ENCODE peak calls at places on chromosomes 11 and 22, in seven cellular contexts. N, T, P, G, J, O and K are unnamed samples.

GRCh38 chr11:68349461-68350249 is 37.3 kb downstream of the LRP5 start:
- DNase-seq in N (no peak), T (no peak), P (no peak), G (no peak), J (no peak), O (no peak), K (no peak)

GRCh38 chr22:39664485-39665200 is 94.1 kb downstream of the CACNA1I start:
- DNase-seq in N (peak; percentile 94), T (peak; percentile 62), P (no peak), G (peak; percentile 88), J (peak; percentile 90), O (no peak), K (no peak)

GRCh38 chr22:50576070-50576469 is 2.2 kb downstream of the CPT1B start:
- DNase-seq in N (peak; percentile 55), T (no peak), P (peak; percentile 44), G (peak; percentile 76), J (no peak), O (peak; percentile 32), K (peak; percentile 90)

GRCh38 chr22:47207387-47207786 is 444.9 kb downstream of the TBC1D22A start:
- DNase-seq in N (no peak), T (no peak), P (no peak), G (no peak), J (no peak), O (no peak), K (no peak)

GRCh38 chr11:64970731-64971151 is 1.2 kb downstream of the MAJIN start:
- DNase-seq in N (no peak), T (no peak), P (no peak), G (no peak), J (no peak), O (no peak), K (no peak)

GRCh38 chr11:61541568-61541967 is 33.0 kb downstream of the LRRC10B start:
- DNase-seq in N (peak; percentile 91), T (peak; percentile 26), P (peak; percentile 52), G (peak; percentile 87), J (no peak), O (no peak), K (no peak)

GRCh38 chr11:116396332-116396731 is 376.5 kb downstream of the BUD13 start:
- DNase-seq in N (no peak), T (no peak), P (no peak), G (no peak), J (no peak), O (no peak), K (no peak)

GRCh38 chr11:76270387-76270786 is 64.1 kb upstream of the WNT11 start:
- DNase-seq in N (no peak), T (no peak), P (no peak), G (no peak), J (no peak), O (peak; percentile 42), K (no peak)

GRCh38 chr11:38766796-38767195 is 2168.8 kb upstream of the RAG2 start:
- DNase-seq in N (no peak), T (no peak), P (no peak), G (no peak), J (no peak), O (no peak), K (no peak)

GRCh38 chr11:27716850-27717249 is 16.6 kb upstream of the BDNF start:
- DNase-seq in N (no peak), T (no peak), P (peak; percentile 71), G (peak; percentile 58), J (no peak), O (peak; percentile 69), K (no peak)

GRCh38 chr11:123567466-123567865 is 87.0 kb downstream of the SCN3B start:
- DNase-seq in N (no peak), T (no peak), P (no peak), G (no peak), J (no peak), O (no peak), K (no peak)

GRCh38 chr11:102830328-102830727 is 13.1 kb downstream of the MMP3 start:
- DNase-seq in N (no peak), T (no peak), P (peak; percentile 29), G (no peak), J (no peak), O (no peak), K (no peak)

GRCh38 chr11:37259734-37260133 is 661.7 kb upstream of the RAG2 start:
- DNase-seq in N (no peak), T (no peak), P (no peak), G (no peak), J (no peak), O (no peak), K (no peak)

GRCh38 chr22:17903564-17904295 is 120.6 kb downstream of the MICAL3 start:
- DNase-seq in N (no peak), T (peak; percentile 69), P (no peak), G (no peak), J (peak; percentile 54), O (no peak), K (no peak)

GRCh38 chr11:44728491-44728910 is 1.7 kb downstream of the TSPAN18 start:
- DNase-seq in N (peak; percentile 53), T (peak; percentile 57), P (no peak), G (peak; percentile 76), J (peak; percentile 61), O (no peak), K (no peak)

GRCh38 chr11:44728085-44728410 is 1.3 kb downstream of the TSPAN18 start:
- DNase-seq in N (no peak), T (no peak), P (no peak), G (no peak), J (no peak), O (no peak), K (no peak)

GRCh38 chr11:44726278-44727113 is at the start of gene TSPAN18:
- DNase-seq in N (peak; percentile 85), T (peak; percentile 72), P (no peak), G (peak; percentile 94), J (peak; percentile 83), O (no peak), K (no peak)

GRCh38 chr11:44727114-44727372 is 281 bp downstream of the TSPAN18 start:
- DNase-seq in N (no peak), T (no peak), P (no peak), G (peak; percentile 13), J (peak; percentile 58), O (no peak), K (no peak)

GRCh38 chr11:44727373-44728084 is 767 bp downstream of the TSPAN18 start:
- DNase-seq in N (peak; percentile 87), T (peak; percentile 89), P (peak; percentile 65), G (peak; percentile 88), J (peak; percentile 93), O (peak; percentile 74), K (peak; percentile 35)
- H3K9ac ChIP-seq in N (no peak overlapping the region), T (peak overlapping the region; percentile 94), P (peak overlapping the region; percentile 59), G (peak overlapping the region; percentile 53), J (no peak overlapping the region), O (peak overlapping the region; percentile 15), K (no peak overlapping the region)

DNA sequence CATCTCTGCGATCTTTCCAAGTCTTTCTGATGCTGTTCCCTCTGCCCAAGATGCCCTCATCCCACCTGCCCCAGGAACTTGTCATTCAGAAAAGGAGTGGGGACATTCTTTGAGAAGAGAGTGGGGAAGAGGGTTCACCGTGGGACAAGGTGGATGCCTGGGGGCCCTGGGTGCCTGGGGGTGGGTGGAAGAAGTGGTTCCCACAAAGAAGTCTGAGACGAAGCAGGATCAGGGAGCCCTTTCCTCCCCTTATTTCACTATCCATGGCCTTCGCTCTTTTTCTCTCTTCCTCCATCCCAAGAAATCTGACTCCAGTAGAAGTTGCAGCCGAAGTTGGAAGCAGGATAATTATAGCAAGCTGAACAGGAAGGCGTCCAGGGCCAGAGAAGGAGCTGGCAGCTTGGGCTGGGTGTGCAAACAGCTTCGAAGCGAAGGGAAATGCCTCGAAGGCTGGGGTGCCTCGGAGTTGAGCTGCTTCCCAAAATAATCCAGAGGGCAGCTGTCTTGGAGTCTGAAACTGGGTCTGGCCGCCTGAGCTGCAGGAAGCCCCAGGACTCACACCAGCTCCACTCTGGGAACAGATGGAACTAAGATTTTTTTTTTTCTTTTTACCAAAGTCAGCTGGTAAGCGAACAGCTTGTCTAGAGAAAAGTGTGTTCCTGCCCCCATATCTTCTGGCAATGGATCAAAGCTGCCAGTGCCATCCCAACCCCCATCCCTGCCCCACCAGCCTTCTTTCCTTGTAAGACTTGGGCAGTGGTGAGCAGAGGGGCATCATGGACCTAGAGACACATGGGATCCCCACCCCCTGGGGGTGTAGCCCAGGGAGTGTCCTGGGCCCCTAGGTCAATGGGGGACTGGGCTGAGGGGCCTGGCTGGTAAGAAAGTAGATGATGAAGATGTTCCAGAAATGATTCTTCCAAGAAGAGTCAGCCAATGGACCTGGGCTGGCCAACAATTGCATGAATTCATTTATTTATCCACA is 31.5 kb downstream of the PARVG start:
- DNase-seq in N (no peak), T (no peak), P (peak; percentile 11), G (no peak), J (peak; percentile 39), O (no peak), K (no peak)
- H2BK5ac ChIP-seq in N (no peak overlapping the region), T (no peak overlapping the region), P (no peak overlapping the region), G (no peak overlapping the region), J (no peak overlapping the region), O (no peak overlapping the region), K (no peak overlapping the region)

GRCh38 chr22:20212754-20213699 is 55.1 kb downstream of the RTN4R start:
- DNase-seq in N (no peak), T (no peak), P (no peak), G (no peak), J (no peak), O (no peak), K (no peak)

GRCh38 chr22:20210473-20211059 is 57.6 kb downstream of the RTN4R start:
- DNase-seq in N (no peak), T (no peak), P (no peak), G (no peak), J (no peak), O (no peak), K (no peak)

GRCh38 chr22:20213833-20214708 is 54.0 kb downstream of the RTN4R start:
- DNase-seq in N (no peak), T (no peak), P (no peak), G (no peak), J (no peak), O (no peak), K (no peak)

GRCh38 chr22:20211409-20211996 is 56.6 kb downstream of the RTN4R start:
- DNase-seq in N (no peak), T (no peak), P (no peak), G (peak; percentile 28), J (no peak), O (no peak), K (no peak)

GRCh38 chr22:20211997-20212753 is 55.9 kb downstream of the RTN4R start:
- DNase-seq in N (no peak), T (no peak), P (peak; percentile 7), G (no peak), J (no peak), O (no peak), K (no peak)
- H3K4me2 ChIP-seq in N (no peak overlapping the region), T (no peak overlapping the region), P (no peak overlapping the region), G (no peak overlapping the region), J (no peak overlapping the region), O (no peak overlapping the region), K (no peak overlapping the region)

GRCh38 chr22:35611200-35611890 is 5.8 kb downstream of the MB start:
- DNase-seq in N (no peak), T (no peak), P (no peak), G (no peak), J (no peak), O (no peak), K (no peak)

GRCh38 chr22:35612903-35613302 is 4.2 kb downstream of the MB start:
- DNase-seq in N (no peak), T (no peak), P (no peak), G (no peak), J (no peak), O (no peak), K (no peak)

GRCh38 chr22:35609761-35610160 is 7.4 kb downstream of the MB start:
- DNase-seq in N (no peak), T (no peak), P (no peak), G (no peak), J (no peak), O (no peak), K (no peak)

GRCh38 chr22:35610741-35611140 is 6.4 kb downstream of the MB start:
- DNase-seq in N (no peak), T (no peak), P (no peak), G (no peak), J (no peak), O (no peak), K (no peak)

GRCh38 chr22:35611891-35612576 is 5.1 kb downstream of the MB start:
- DNase-seq in N (no peak), T (no peak), P (no peak), G (no peak), J (no peak), O (no peak), K (no peak)
- H3K9ac ChIP-seq in N (no peak overlapping the region), T (no peak overlapping the region), P (no peak overlapping the region), G (no peak overlapping the region), J (no peak overlapping the region), O (no peak overlapping the region), K (no peak overlapping the region)